ENCODE peak calls at places on chromosomes 1 and 21, in ten cellular contexts. O is suprapubic skin, A is right lobe of liver, R is adrenal gland, T is uterus, Z is testis, B is transverse colon, F is thyroid gland, X is esophagus squamous epithelium, Y is A549. W is an unnamed sample. For H3K4me1, the result is how much of the 10 kb centered on the place peaks cover.

GRCh38 chr1:219413523-219413922 is 199.4 kb downstream of the ZC3H11B start:
- DNase-seq in X (no peak), Z (no peak), Y (no peak), B (no peak), O (no peak), F (no peak), R (no peak), T (no peak), A (no peak), W (no peak)

GRCh38 chr1:57623039-57623790 is 199.4 kb upstream of the DAB1 start:
- DNase-seq in Z (no peak), T (no peak), F (no peak), O (no peak), B (no peak), A (no peak), X (no peak), R (peak), Y (no peak), W (no peak)

GRCh38 chr1:218298398-218298797 is 13.3 kb downstream of the RRP15 start:
- DNase-seq in O (no peak), T (no peak), Z (no peak), X (no peak), F (no peak), A (no peak), R (no peak), B (no peak), Y (no peak), W (no peak)

GRCh38 chr1:107829083-107829771 is 135.8 kb downstream of the VAV3 start:
- DNase-seq in B (no peak), Z (no peak), X (no peak), Y (no peak), T (no peak), F (no peak), O (no peak), A (no peak), R (no peak), W (no peak)

GRCh38 chr1:154391086-154391770 is 13.9 kb upstream of the IL6R start:
- DNase-seq in A (no peak), B (no peak), O (no peak), X (no peak), T (no peak), R (no peak), Z (no peak), F (no peak), Y (no peak), W (no peak)

GRCh38 chr1:200415693-200416593 is 6.1 kb upstream of the ZNF281 start:
- DNase-seq in T (peak), B (peak), O (peak), F (peak), Y (peak), X (no peak), R (peak), Z (peak), A (peak), W (no peak)

GRCh38 chr1:111032295-111032897 is 68.7 kb upstream of the LRIF1 start:
- DNase-seq in X (no peak), Y (peak), O (no peak), F (no peak), T (no peak), R (no peak), B (peak), A (no peak), Z (peak), W (no peak)

GRCh38 chr21:28832013-28832714 is 160.5 kb downstream of the LTN1 start:
- DNase-seq in Z (no peak), F (no peak), B (no peak), Y (no peak), R (no peak), O (no peak), A (no peak), T (no peak), X (no peak), W (no peak)

GRCh38 chr1:198141668-198142351 is 15.0 kb upstream of the NEK7 start:
- DNase-seq in X (no peak), O (no peak), A (no peak), B (no peak), F (no peak), T (no peak), Z (no peak), R (no peak), Y (no peak), W (no peak)

GRCh38 chr1:227887697-227888403 is 59.9 kb downstream of the WNT9A start:
- DNase-seq in T (peak), X (no peak), F (peak), Z (peak), A (peak), O (peak), R (peak), B (peak), Y (no peak), W (peak)

GRCh38 chr1:200496937-200497336 is 87.1 kb upstream of the ZNF281 start:
- DNase-seq in R (no peak), F (no peak), Y (no peak), O (no peak), X (no peak), A (no peak), T (no peak), B (no peak), Z (no peak), W (no peak)

GRCh38 chr1:41751804-41752513 is 166.8 kb downstream of the HIVEP3 start:
- DNase-seq in F (no peak), X (no peak), Y (no peak), B (peak), T (no peak), R (no peak), O (no peak), Z (no peak), A (no peak), W (peak)

GRCh38 chr1:18929686-18930085 is 26.8 kb downstream of the IFFO2 start:
- DNase-seq in R (no peak), T (no peak), Z (no peak), F (no peak), Y (no peak), B (no peak), O (no peak), A (no peak), X (no peak), W (no peak)

GRCh38 chr1:48552903-48553626 is 81.1 kb upstream of the SPATA6 start:
- DNase-seq in F (peak), Y (no peak), Z (no peak), T (no peak), O (no peak), X (no peak), A (no peak), B (no peak), R (no peak), W (no peak)

GRCh38 chr1:17668195-17668594 is 86.9 kb upstream of the ACTL8 start:
- DNase-seq in Z (no peak), A (no peak), O (no peak), Y (no peak), T (no peak), F (no peak), X (no peak), B (no peak), R (no peak), W (no peak)

GRCh38 chr1:206834711-206835110 is 30.7 kb upstream of the IL20 start:
- DNase-seq in Z (peak), B (no peak), F (no peak), A (no peak), Y (no peak), O (no peak), X (no peak), T (no peak), R (no peak), W (no peak)

GRCh38 chr1:166383635-166384346 is 217.0 kb upstream of the FAM78B start:
- DNase-seq in A (no peak), Y (no peak), T (no peak), F (no peak), Z (no peak), O (no peak), R (no peak), B (no peak), X (no peak), W (no peak)

GRCh38 chr1:41915786-41916571 is 2.7 kb downstream of the HIVEP3 start:
- DNase-seq in Y (no peak), Z (no peak), F (peak), O (no peak), T (no peak), B (peak), X (no peak), R (peak), A (no peak), W (peak)

GRCh38 chr21:42520628-42521253 is 7.1 kb downstream of the SLC37A1 start:
- DNase-seq in B (no peak), F (no peak), R (peak), Z (no peak), O (no peak), T (no peak), Y (no peak), X (no peak), A (no peak), W (no peak)

GRCh38 chr1:179169616-179170467 is 59.6 kb downstream of the ABL2 start:
- DNase-seq in Z (no peak), O (no peak), F (no peak), R (no peak), T (no peak), X (no peak), A (no peak), Y (peak), B (no peak), W (no peak)

GRCh38 chr1:82597620-82598019 is 796.9 kb downstream of the ADGRL2 start:
- DNase-seq in O (no peak), Y (no peak), F (no peak), B (no peak), A (no peak), T (no peak), X (no peak), Z (no peak), R (no peak), W (no peak)

GRCh38 chr1:50023292-50024159 is at the start of gene AGBL4:
- DNase-seq in F (peak), Z (peak), Y (peak), A (peak), X (no peak), T (peak), O (no peak), B (peak), R (peak), W (peak)

GRCh38 chr1:53893999-53894636 is at the start of gene DIO1:
- DNase-seq in R (peak), X (no peak), Z (no peak), F (peak), Y (no peak), O (no peak), T (no peak), B (no peak), A (peak), W (no peak)

GRCh38 chr21:28615276-28615675 is 377.4 kb downstream of the LTN1 start:
- DNase-seq in O (no peak), X (no peak), A (no peak), F (no peak), Z (no peak), T (no peak), B (no peak), R (no peak), Y (no peak), W (no peak)

GRCh38 chr1:206949208-206949607 is 2.9 kb upstream of the PIGR start:
- DNase-seq in B (no peak), T (no peak), R (no peak), Z (no peak), O (no peak), Y (no peak), X (no peak), F (no peak), A (peak), W (no peak)

GRCh38 chr21:43893536-43894205 is 28.6 kb downstream of the AGPAT3 start:
- DNase-seq in B (no peak), T (no peak), Z (no peak), A (no peak), O (no peak), Y (no peak), R (peak), X (no peak), F (no peak), W (peak)

GRCh38 chr1:47705517-47706130 is 267.8 kb downstream of the FOXD2 start:
- DNase-seq in X (no peak), O (peak), Y (no peak), R (no peak), B (no peak), T (no peak), Z (no peak), F (no peak), A (no peak), W (no peak)

GRCh38 chr1:1773874-1774273 is 4.4 kb downstream of the NADK start:
- DNase-seq in Z (no peak), X (no peak), A (no peak), F (no peak), B (no peak), O (no peak), Y (no peak), T (no peak), R (no peak), W (no peak)

GRCh38 chr1:1777950-1778826 is at the start of gene NADK:
- DNase-seq in B (peak), Z (peak), T (peak), A (peak), F (peak), R (no peak), X (no peak), Y (peak), O (no peak), W (peak)

GRCh38 chr1:1776672-1777393 is 1.4 kb downstream of the NADK start:
- DNase-seq in A (no peak), B (no peak), X (no peak), O (no peak), Y (no peak), R (no peak), Z (no peak), F (no peak), T (no peak), W (no peak)

GRCh38 chr1:1777510-1777909 is 760 bp downstream of the NADK start:
- DNase-seq in F (peak), Z (peak), A (no peak), T (no peak), X (no peak), B (no peak), R (peak), Y (no peak), O (no peak), W (no peak)

GRCh38 chr1:1775364-1776226 is 2.7 kb downstream of the NADK start:
- DNase-seq in X (no peak), R (no peak), O (no peak), A (no peak), F (peak), B (no peak), Y (no peak), Z (no peak), T (no peak), W (no peak)
- TF ChIP-seq POLR2A in X (no peak), R (no peak), O (no peak), A (no peak), F (no peak), B (no peak), Y (no peak), Z (no peak), T (no peak), W (no peak)

DNA sequence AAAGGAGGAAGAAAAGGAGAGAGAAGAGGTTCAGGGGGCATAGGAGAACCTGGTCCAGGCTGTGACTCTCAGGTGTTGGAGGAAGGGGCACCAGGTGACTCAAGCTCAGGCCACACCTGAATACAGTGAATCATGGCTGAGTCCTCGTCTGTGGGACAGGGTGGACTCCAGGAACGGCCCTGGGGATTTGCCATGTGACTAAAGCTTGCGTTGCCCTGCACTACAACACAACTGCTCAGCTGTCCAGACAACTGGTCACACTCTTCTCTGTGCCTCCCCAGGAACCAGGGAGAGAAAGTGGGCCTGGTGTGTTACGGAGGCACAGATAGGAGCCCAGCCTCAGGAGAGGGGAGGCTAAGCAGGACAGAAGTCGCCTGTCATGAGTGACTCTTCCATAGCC is 3.6 kb upstream of the LAMB3 start:
- DNase-seq in F (no peak), R (peak), Y (no peak), A (peak), Z (no peak), X (no peak), B (peak), T (no peak), O (no peak), W (no peak)
- H3K27ac ChIP-seq in F (no peak), R (no peak), Y (no peak), A (no peak), Z (no peak), X (peak), B (no peak), T (no peak), O (no peak), W (no peak)

GRCh38 chr1:93716163-93716562 is 34.5 kb upstream of the BCAR3 start:
- DNase-seq in A (no peak), B (no peak), X (no peak), Y (no peak), Z (no peak), R (no peak), O (no peak), T (no peak), F (no peak), W (no peak)
- H3K4me1 ChIP-seq in A (under half), B (under half), X (under half), Y (under half), Z (under half), R (under half), O (under half), T (under half), F (under half), W (under half)

GRCh38 chr1:84620720-84621313 is 46.6 kb upstream of the CTBS start:
- DNase-seq in B (peak), F (peak), A (peak), X (no peak), O (peak), R (peak), Y (peak), T (peak), Z (peak), W (peak)
- TF ChIP-seq POLR2A in B (no peak), F (no peak), A (no peak), X (no peak), O (no peak), R (no peak), Y (peak), T (no peak), Z (no peak), W (no peak)

GRCh38 chr1:25544243-25544764 is 898 bp downstream of the LDLRAP1 start:
- DNase-seq in Z (no peak), F (peak), Y (no peak), A (no peak), T (no peak), O (no peak), R (no peak), X (no peak), B (no peak), W (no peak)
- H3K27ac ChIP-seq in Z (peak), F (no peak), Y (peak), A (peak), T (peak), O (peak), R (peak), X (peak), B (peak), W (peak)

GRCh38 chr1:164768619-164769018 is 209.6 kb downstream of the PBX1 start:
- DNase-seq in B (no peak), Y (no peak), F (no peak), O (no peak), X (no peak), T (no peak), R (no peak), Z (no peak), A (no peak), W (no peak)
- H3K4me1 ChIP-seq in B (half or more), Y (half or more), F (half or more), O (under half), X (under half), T (under half), R (half or more), Z (under half), A (under half), W (under half)

GRCh38 chr1:161188381-161188780 is 10.5 kb downstream of the ADAMTS4 start:
- DNase-seq in Y (no peak), F (no peak), B (no peak), A (no peak), R (no peak), Z (no peak), X (no peak), O (no peak), T (no peak), W (no peak)

GRCh38 chr1:161185732-161186311 is 8.5 kb upstream of the B4GALT3 start:
- DNase-seq in B (no peak), T (no peak), Y (no peak), F (no peak), A (peak), Z (no peak), O (no peak), R (no peak), X (no peak), W (peak)

GRCh38 chr1:161187311-161187710 is 10.0 kb upstream of the B4GALT3 start:
- DNase-seq in T (no peak), O (no peak), A (peak), X (no peak), Z (no peak), B (no peak), R (no peak), Y (no peak), F (no peak), W (peak)

GRCh38 chr1:161182214-161182613 is 4.9 kb upstream of the B4GALT3 start:
- DNase-seq in F (no peak), X (no peak), R (no peak), B (no peak), T (no peak), Z (no peak), A (peak), Y (peak), O (no peak), W (peak)

DNA sequence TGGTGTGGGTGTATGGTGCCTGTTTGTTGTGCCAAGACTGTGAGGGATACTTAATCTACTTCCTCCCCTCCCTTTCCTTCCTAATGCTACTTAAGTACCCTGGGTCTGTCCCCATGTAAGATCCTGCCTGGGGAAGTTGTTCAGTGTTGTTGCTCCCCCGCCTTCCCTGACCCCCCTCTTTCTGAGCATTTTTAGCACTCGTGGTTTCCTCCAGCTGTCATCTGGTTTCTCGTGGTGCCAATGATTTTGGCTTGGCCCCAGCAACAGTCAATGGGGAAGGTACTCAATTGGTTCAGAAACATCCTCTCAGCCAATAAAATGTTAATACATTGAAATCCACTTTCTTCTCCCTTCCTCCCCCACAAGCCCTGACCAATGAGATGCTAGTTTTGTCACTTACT is 8.0 kb upstream of the B4GALT3 start:
- DNase-seq in B (peak), F (peak), R (peak), T (no peak), A (peak), X (peak), Z (peak), Y (no peak), O (peak), W (peak)
- TF ChIP-seq POLR2A in B (no peak), F (no peak), R (no peak), T (no peak), A (peak), X (no peak), Z (no peak), Y (no peak), O (no peak), W (no peak)

GRCh38 chr1:11955221-11955620 is 20.7 kb downstream of the PLOD1 start:
- DNase-seq in X (no peak), A (no peak), R (no peak), B (no peak), O (no peak), T (no peak), Z (no peak), F (no peak), Y (no peak), W (no peak)
- H3K27ac ChIP-seq in X (no peak), A (no peak), R (no peak), B (no peak), O (no peak), T (no peak), Z (no peak), F (no peak), Y (no peak), W (peak)

GRCh38 chr1:116260096-116260495 is 112.9 kb upstream of the ATP1A1 start:
- DNase-seq in Y (no peak), Z (no peak), T (no peak), A (no peak), X (no peak), F (no peak), B (no peak), O (no peak), R (no peak), W (no peak)

GRCh38 chr1:116259665-116260064 is 113.4 kb upstream of the ATP1A1 start:
- DNase-seq in T (no peak), X (no peak), R (no peak), B (no peak), Y (no peak), Z (no peak), F (no peak), O (no peak), A (no peak), W (no peak)

GRCh38 chr1:116256875-116257823 is 115.9 kb upstream of the ATP1A1 start:
- DNase-seq in A (no peak), R (no peak), O (no peak), T (no peak), Y (no peak), B (peak), Z (no peak), F (no peak), X (no peak), W (no peak)

GRCh38 chr1:116260621-116261020 is 112.4 kb upstream of the ATP1A1 start:
- DNase-seq in A (no peak), B (no peak), F (no peak), Z (no peak), R (no peak), Y (no peak), T (no peak), O (no peak), X (no peak), W (no peak)

GRCh38 chr1:116258668-116259419 is 114.2 kb upstream of the ATP1A1 start:
- DNase-seq in B (no peak), R (no peak), X (no peak), Z (no peak), Y (no peak), T (no peak), F (no peak), O (no peak), A (no peak), W (no peak)
- H3K4me1 ChIP-seq in B (half or more), R (under half), X (under half), Z (under half), Y (under half), T (under half), F (under half), O (under half), A (under half), W (under half)